ENCODE peak calls at places on chromosomes 16 and 17, in nine cellular contexts. C, L, E, B, O, F, H, Z and D are unnamed samples.

GRCh38 chr16:87570938-87571867 is 31.1 kb upstream of the JPH3 start:
- DNase-seq in C (no peak), L (peak; percentile 47), E (peak; percentile 72), B (no peak), O (peak; percentile 85), F (no peak), H (no peak), Z (peak; percentile 85), D (peak; percentile 94)

GRCh38 chr17:6461792-6462524 is 17.7 kb downstream of the PIMREG start:
- DNase-seq in C (no peak), L (no peak), E (peak; percentile 59), B (no peak), O (peak; percentile 16), F (no peak), H (no peak), Z (no peak), D (peak; percentile 91)

GRCh38 chr17:51224615-51225262 is 35.1 kb downstream of the MBTD1 start:
- DNase-seq in C (peak; percentile 6), L (no peak), E (no peak), B (no peak), O (no peak), F (no peak), H (no peak), Z (no peak), D (no peak)

GRCh38 chr16:21116148-21116693 is 34.4 kb downstream of the DNAH3 start:
- DNase-seq in C (no peak), L (no peak), E (no peak), B (no peak), O (no peak), F (no peak), H (no peak), Z (peak; percentile 2), D (no peak)

GRCh38 chr17:9389116-9389515 is 186.5 kb downstream of the STX8 start:
- DNase-seq in C (no peak), L (no peak), E (no peak), B (no peak), O (no peak), F (no peak), H (no peak), Z (peak; percentile 84), D (peak; percentile 15)

GRCh38 chr17:64003526-64004121 is 5.5 kb downstream of the PRR29 start:
- DNase-seq in C (no peak), L (no peak), E (no peak), B (no peak), O (peak; percentile 69), F (peak; percentile 56), H (peak; percentile 52), Z (no peak), D (peak; percentile 22)

GRCh38 chr17:51150932-51151331 is 2.4 kb upstream of the NME1 start:
- DNase-seq in C (no peak), L (no peak), E (no peak), B (no peak), O (no peak), F (no peak), H (no peak), Z (no peak), D (no peak)

GRCh38 chr17:48010193-48010592 is 27.4 kb downstream of the COPZ2 start:
- DNase-seq in C (no peak), L (no peak), E (no peak), B (no peak), O (no peak), F (no peak), H (no peak), Z (no peak), D (no peak)

GRCh38 chr17:32755045-32755805 is 121.7 kb downstream of the MYO1D start:
- DNase-seq in C (peak; percentile 57), L (no peak), E (no peak), B (no peak), O (no peak), F (no peak), H (no peak), Z (peak; percentile 82), D (peak; percentile 9)

GRCh38 chr17:42118545-42118944 is 2.6 kb downstream of the KAT2A start:
- DNase-seq in C (peak; percentile 33), L (no peak), E (peak; percentile 74), B (no peak), O (no peak), F (no peak), H (no peak), Z (peak; percentile 51), D (peak; percentile 84)

GRCh38 chr16:1481906-1482835 is 6.6 kb downstream of the PTX4 start:
- DNase-seq in C (no peak), L (no peak), E (no peak), B (no peak), O (no peak), F (no peak), H (no peak), Z (peak; percentile 22), D (no peak)

DNA sequence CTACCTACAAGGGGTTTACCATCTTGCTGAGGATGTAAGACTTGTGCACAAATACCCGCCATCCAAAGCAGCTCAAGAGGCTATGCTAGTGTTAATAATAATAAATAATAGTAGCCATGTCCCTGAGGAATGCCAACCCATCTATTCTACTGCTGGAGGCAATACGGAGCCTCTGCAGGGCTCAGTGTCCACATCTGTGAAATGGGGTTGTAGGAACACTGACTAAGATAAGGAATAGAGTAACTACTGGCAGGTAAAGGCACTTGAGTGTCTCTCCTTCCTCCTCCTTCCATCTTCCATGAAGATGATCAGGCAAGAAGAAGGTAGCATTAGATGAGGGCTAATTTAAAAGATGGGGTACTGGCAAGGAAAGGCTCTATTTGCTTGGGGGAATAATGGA is 295.3 kb downstream of the SLC39A11 start:
- DNase-seq in C (no peak), L (no peak), E (no peak), B (no peak), O (no peak), F (no peak), H (no peak), Z (no peak), D (no peak)
- H3K36me3 ChIP-seq in C (no peaks in the 10 kb centered on the region), L (peaks cover 37% of the 10 kb centered on the region), E (peaks cover 27% of the 10 kb centered on the region), B (no peaks in the 10 kb centered on the region), O (peaks cover 2% of the 10 kb centered on the region), F (no peaks in the 10 kb centered on the region), H (no peaks in the 10 kb centered on the region), Z (no peaks in the 10 kb centered on the region), D (no peaks in the 10 kb centered on the region)

GRCh38 chr16:77787452-77787851 is 912 bp upstream of the VAT1L start:
- DNase-seq in C (no peak), L (no peak), E (no peak), B (no peak), O (no peak), F (no peak), H (no peak), Z (no peak), D (no peak)
- H3K27me3 ChIP-seq in C (peaks cover 16% of the 10 kb centered on the region), L (peaks cover 69% of the 10 kb centered on the region), E (peaks cover 22% of the 10 kb centered on the region), B (peaks cover 17% of the 10 kb centered on the region), O (no peaks in the 10 kb centered on the region), F (peaks cover 13% of the 10 kb centered on the region), H (peaks cover 11% of the 10 kb centered on the region), Z (peaks cover 4% of the 10 kb centered on the region), D (peaks cover 35% of the 10 kb centered on the region)

GRCh38 chr17:82587234-82588086 is 60.8 kb downstream of the WDR45B start:
- DNase-seq in C (no peak), L (no peak), E (no peak), B (no peak), O (no peak), F (no peak), H (peak; percentile 80), Z (no peak), D (peak; percentile 56)
- H3K36me3 ChIP-seq in C (peaks cover 6% of the 10 kb centered on the region), L (peaks cover 49% of the 10 kb centered on the region), E (peaks cover 81% of the 10 kb centered on the region), B (no peaks in the 10 kb centered on the region), O (peaks cover 2% of the 10 kb centered on the region), F (peaks cover 13% of the 10 kb centered on the region), H (peaks cover 33% of the 10 kb centered on the region), Z (peaks cover 23% of the 10 kb centered on the region), D (peaks cover 19% of the 10 kb centered on the region)

GRCh38 chr16:52727878-52728277 is 180.9 kb upstream of the TOX3 start:
- DNase-seq in C (no peak), L (no peak), E (no peak), B (no peak), O (no peak), F (no peak), H (no peak), Z (no peak), D (no peak)
- H3K27me3 ChIP-seq in C (no peaks in the 10 kb centered on the region), L (no peaks in the 10 kb centered on the region), E (no peaks in the 10 kb centered on the region), B (no peaks in the 10 kb centered on the region), O (no peaks in the 10 kb centered on the region), F (no peaks in the 10 kb centered on the region), H (no peaks in the 10 kb centered on the region), Z (no peaks in the 10 kb centered on the region), D (no peaks in the 10 kb centered on the region)

GRCh38 chr17:40329981-40330794 is 21.2 kb downstream of the RARA start:
- DNase-seq in C (no peak), L (peak; percentile 84), E (peak; percentile 87), B (no peak), O (no peak), F (peak; percentile 85), H (no peak), Z (peak; percentile 45), D (no peak)

GRCh38 chr17:40326832-40327199 is 17.8 kb downstream of the RARA start:
- DNase-seq in C (no peak), L (peak; percentile 16), E (no peak), B (no peak), O (no peak), F (no peak), H (no peak), Z (no peak), D (no peak)

GRCh38 chr17:40327735-40328385 is 18.9 kb downstream of the RARA start:
- DNase-seq in C (no peak), L (peak; percentile 71), E (no peak), B (no peak), O (no peak), F (peak; percentile 81), H (no peak), Z (peak; percentile 66), D (no peak)

GRCh38 chr17:40327244-40327666 is 18.3 kb downstream of the RARA start:
- DNase-seq in C (no peak), L (peak; percentile 12), E (no peak), B (no peak), O (no peak), F (no peak), H (no peak), Z (no peak), D (no peak)

DNA sequence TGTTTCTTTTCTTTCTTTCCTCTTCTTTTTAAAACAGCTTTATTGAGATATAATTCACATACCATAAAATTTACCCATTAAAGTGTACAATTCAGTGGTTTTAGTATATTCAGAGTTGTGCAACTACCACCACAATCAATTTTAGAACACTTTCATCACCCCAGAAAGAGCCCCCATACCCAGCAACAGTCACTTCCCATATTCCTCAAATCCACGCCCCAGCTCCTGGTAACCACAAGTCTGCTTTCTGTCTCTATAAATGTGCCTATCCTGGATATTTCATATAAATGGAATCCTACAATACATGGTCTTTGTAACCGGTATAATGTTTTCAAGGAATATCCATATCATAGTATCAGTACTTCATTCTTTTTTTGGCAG is 19.4 kb downstream of the RARA start:
- DNase-seq in C (no peak), L (no peak), E (no peak), B (no peak), O (no peak), F (no peak), H (no peak), Z (no peak), D (no peak)
- H3K36me3 ChIP-seq in C (peaks cover 10% of the 10 kb centered on the region), L (peaks cover 7% of the 10 kb centered on the region), E (peaks cover 21% of the 10 kb centered on the region), B (peaks cover 8% of the 10 kb centered on the region), O (no peaks in the 10 kb centered on the region), F (no peaks in the 10 kb centered on the region), H (no peaks in the 10 kb centered on the region), Z (peaks cover 4% of the 10 kb centered on the region), D (no peaks in the 10 kb centered on the region)